ENCODE peak calls at places on chromosomes 12 and 14, in five cellular contexts. P is ovary, C is esophagus squamous epithelium, K is mammary epithelial cell, T is heart left ventricle. Q is an unnamed sample. For H3K4me1, the result is how much of the 10 kb centered on the place peaks cover.

GRCh38 chr14:70281938-70282337 is 77.5 kb downstream of the COX16 start:
- DNase-seq in P (no peak), C (no peak), K (no peak), T (no peak), Q (no peak)

GRCh38 chr12:57626111-57626928 is 6.7 kb downstream of the B4GALNT1 start:
- DNase-seq in P (no peak), C (no peak), K (no peak), T (no peak), Q (no peak)

GRCh38 chr14:37591941-37592287 is 3.1 kb downstream of the FOXA1 start:
- DNase-seq in P (no peak), C (no peak), K (no peak), T (no peak), Q (peak)

GRCh38 chr12:48815281-48816110 is 2.8 kb upstream of the CACNB3 start:
- DNase-seq in P (peak), C (no peak), K (peak), T (peak), Q (peak)

GRCh38 chr14:50452285-50452684 is 55.6 kb upstream of the CDKL1 start:
- DNase-seq in P (no peak), C (no peak), K (no peak), T (no peak), Q (no peak)

GRCh38 chr12:467591-467990 is 7.9 kb downstream of the B4GALNT3 start:
- DNase-seq in P (no peak), C (no peak), K (peak), T (no peak), Q (no peak)

GRCh38 chr12:19404232-19404880 is 34.9 kb upstream of the AEBP2 start:
- DNase-seq in P (no peak), C (no peak), K (no peak), T (no peak), Q (no peak)

GRCh38 chr14:101030586-101030985 is 127.1 kb upstream of the RTL1 start:
- DNase-seq in P (peak), C (no peak), K (no peak), T (no peak), Q (no peak)

GRCh38 chr12:58914457-58914856 is 5.8 kb downstream of the LRIG3 start:
- DNase-seq in P (no peak), C (no peak), K (no peak), T (no peak), Q (no peak)

GRCh38 chr12:29317556-29318363 is 63.2 kb downstream of the ERGIC2 start:
- DNase-seq in P (no peak), C (no peak), K (peak), T (peak), Q (no peak)

GRCh38 chr12:43289412-43289811 is 262.6 kb downstream of the ADAMTS20 start:
- DNase-seq in P (no peak), C (no peak), K (no peak), T (no peak), Q (no peak)

GRCh38 chr12:77189463-77189862 is 124.1 kb upstream of the E2F7 start:
- DNase-seq in P (no peak), C (no peak), K (peak), T (no peak), Q (no peak)

GRCh38 chr12:79055926-79056674 is 191.5 kb downstream of the SYT1 start:
- DNase-seq in P (no peak), C (no peak), K (peak), T (no peak), Q (no peak)

GRCh38 chr12:79056775-79057174 is 192.2 kb downstream of the SYT1 start:
- DNase-seq in P (no peak), C (no peak), K (no peak), T (no peak), Q (no peak)

GRCh38 chr12:79057540-79057939 is 193.0 kb downstream of the SYT1 start:
- DNase-seq in P (no peak), C (no peak), K (no peak), T (no peak), Q (no peak)

GRCh38 chr12:79063258-79063657 is 198.7 kb downstream of the SYT1 start:
- DNase-seq in P (no peak), C (no peak), K (no peak), T (no peak), Q (no peak)

DNA sequence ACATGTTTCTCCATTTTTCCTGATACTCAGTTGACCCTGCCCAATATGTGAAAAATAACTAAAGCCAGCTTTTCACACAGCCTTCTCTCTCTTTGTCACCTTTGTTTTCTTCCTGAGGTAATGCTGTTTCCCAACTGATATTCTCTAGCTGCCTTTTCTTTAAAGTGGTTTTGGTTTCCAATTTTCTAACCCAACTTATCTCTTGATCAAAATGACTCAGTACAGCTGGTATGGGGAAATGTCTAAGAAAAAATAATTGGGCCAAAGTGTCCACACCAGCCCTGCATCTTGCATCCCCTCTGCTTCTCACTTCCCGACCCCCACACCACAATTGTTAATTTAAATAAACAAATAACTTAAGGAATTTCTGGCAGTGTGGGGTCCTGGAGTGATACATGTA is 193.8 kb downstream of the SYT1 start:
- DNase-seq in P (no peak), C (no peak), K (peak), T (no peak), Q (no peak)
- H3K4me1 ChIP-seq in P (under half), C (under half), K (under half), T (under half), Q (under half)

GRCh38 chr12:87270894-87271293 is 758.3 kb downstream of the C12orf50 start:
- DNase-seq in P (no peak), C (no peak), K (no peak), T (no peak), Q (no peak)

DNA sequence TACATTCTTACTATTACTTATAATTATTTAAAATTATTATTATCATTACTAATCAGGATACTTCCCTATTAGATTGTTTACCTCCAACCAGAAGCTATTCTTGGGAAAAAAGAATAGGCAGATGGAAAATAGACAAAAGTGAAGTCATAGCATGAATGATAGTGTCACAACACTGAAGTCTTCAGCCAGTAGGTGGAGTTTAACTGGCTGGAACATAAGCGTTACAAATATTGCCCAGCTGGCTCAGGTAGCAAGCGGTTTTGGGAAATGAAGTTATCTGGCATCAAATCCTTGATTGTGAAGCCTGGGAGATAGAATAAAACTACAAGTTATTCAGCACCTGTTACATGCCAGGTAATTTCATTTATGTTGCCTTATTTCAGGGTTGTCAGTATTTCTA is 762.9 kb downstream of the C12orf50 start:
- DNase-seq in P (no peak), C (no peak), K (no peak), T (no peak), Q (no peak)
- TF ChIP-seq CTCF in P (no peak), C (no peak), K (no peak), T (no peak), Q (no peak)

GRCh38 chr12:54393743-54394142 is 9.2 kb upstream of the ZNF385A start:
- DNase-seq in P (no peak), C (no peak), K (no peak), T (no peak), Q (peak)
- H3K27ac ChIP-seq in P (no peak), C (peak), K (no peak), T (no peak), Q (peak)

DNA sequence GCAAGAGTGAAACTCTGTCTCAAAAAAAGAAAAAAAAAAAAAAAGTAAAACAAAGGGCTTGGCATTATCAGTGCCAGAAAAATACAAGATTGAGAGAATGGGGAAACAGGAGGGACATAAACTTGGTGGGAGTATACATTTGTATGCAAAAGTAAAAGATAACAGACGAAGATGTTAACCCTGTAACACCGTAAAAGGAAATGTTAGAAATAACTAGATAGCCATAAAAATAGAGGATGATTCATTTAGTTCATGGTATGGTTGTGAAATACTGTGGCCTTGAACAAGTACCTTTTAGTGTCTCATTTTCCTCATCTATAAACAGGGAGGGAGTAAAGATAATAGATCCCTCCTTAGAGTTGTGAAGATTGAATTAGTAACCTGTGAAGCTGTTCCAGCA is 33.3 kb downstream of the ATP2A2 start:
- DNase-seq in P (no peak), C (no peak), K (peak), T (no peak), Q (no peak)
- H3K4me1 ChIP-seq in P (under half), C (half or more), K (under half), T (under half), Q (half or more)

GRCh38 chr12:52307836-52308806 is 13.1 kb downstream of the KRT83 start:
- DNase-seq in P (no peak), C (no peak), K (peak), T (peak), Q (peak)
- TF ChIP-seq CTCF in P (no peak), C (no peak), K (no peak), T (peak), Q (peak)

GRCh38 chr14:80636071-80636470 is 305.5 kb downstream of the CEP128 start:
- DNase-seq in P (no peak), C (no peak), K (no peak), T (no peak), Q (no peak)
- H3K27ac ChIP-seq in P (no peak), C (no peak), K (no peak), T (no peak), Q (no peak)

GRCh38 chr14:68949236-68949965 is 29.7 kb downstream of the ACTN1 start:
- DNase-seq in P (no peak), C (no peak), K (peak), T (no peak), Q (no peak)

GRCh38 chr14:68950111-68950510 is 29.0 kb downstream of the ACTN1 start:
- DNase-seq in P (no peak), C (no peak), K (no peak), T (no peak), Q (no peak)

GRCh38 chr14:68952544-68953535 is 26.3 kb downstream of the ACTN1 start:
- DNase-seq in P (peak), C (no peak), K (no peak), T (peak), Q (no peak)

GRCh38 chr14:68951051-68951797 is 27.9 kb downstream of the ACTN1 start:
- DNase-seq in P (peak), C (no peak), K (peak), T (peak), Q (peak)

GRCh38 chr14:68951800-68952540 is 27.1 kb downstream of the ACTN1 start:
- DNase-seq in P (peak), C (no peak), K (no peak), T (no peak), Q (no peak)
- H3K4me1 ChIP-seq in P (under half), C (half or more), K (half or more), T (half or more), Q (half or more)

DNA sequence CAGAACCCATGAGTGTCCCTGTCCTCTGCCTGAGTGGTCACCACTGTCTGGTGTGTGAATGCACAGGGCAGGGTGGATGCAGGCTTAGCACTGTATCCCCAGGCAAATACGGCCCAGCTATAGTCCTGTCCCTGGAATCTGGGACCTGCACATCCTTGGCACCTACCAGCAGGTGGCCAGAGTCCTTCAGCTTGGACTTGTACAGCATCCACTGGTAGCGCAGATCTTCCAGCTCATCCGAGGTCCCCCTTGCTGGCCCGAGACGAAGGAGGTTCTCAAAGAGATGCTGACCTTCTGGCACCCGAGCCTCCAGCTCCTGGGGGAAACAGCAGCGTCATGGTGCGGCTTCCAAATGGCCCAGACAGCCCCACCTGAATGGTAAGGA is 83.4 kb downstream of the SYNE3 start:
- DNase-seq in P (no peak), C (no peak), K (no peak), T (no peak), Q (no peak)
- TF ChIP-seq CTCF in P (no peak), C (no peak), K (no peak), T (no peak), Q (no peak)

GRCh38 chr12:105226219-105226618 is 9.8 kb downstream of the APPL2 start:
- DNase-seq in P (peak), C (no peak), K (no peak), T (peak), Q (no peak)

GRCh38 chr12:105227879-105228278 is 8.1 kb downstream of the APPL2 start:
- DNase-seq in P (no peak), C (no peak), K (no peak), T (no peak), Q (no peak)

GRCh38 chr12:105228966-105229365 is 7.0 kb downstream of the APPL2 start:
- DNase-seq in P (no peak), C (no peak), K (no peak), T (no peak), Q (no peak)

GRCh38 chr12:105229446-105229845 is 6.5 kb downstream of the APPL2 start:
- DNase-seq in P (no peak), C (no peak), K (no peak), T (no peak), Q (no peak)

GRCh38 chr12:105228494-105228893 is 7.5 kb downstream of the APPL2 start:
- DNase-seq in P (no peak), C (no peak), K (peak), T (no peak), Q (no peak)
- H3K27ac ChIP-seq in P (no peak), C (peak), K (no peak), T (no peak), Q (peak)

DNA sequence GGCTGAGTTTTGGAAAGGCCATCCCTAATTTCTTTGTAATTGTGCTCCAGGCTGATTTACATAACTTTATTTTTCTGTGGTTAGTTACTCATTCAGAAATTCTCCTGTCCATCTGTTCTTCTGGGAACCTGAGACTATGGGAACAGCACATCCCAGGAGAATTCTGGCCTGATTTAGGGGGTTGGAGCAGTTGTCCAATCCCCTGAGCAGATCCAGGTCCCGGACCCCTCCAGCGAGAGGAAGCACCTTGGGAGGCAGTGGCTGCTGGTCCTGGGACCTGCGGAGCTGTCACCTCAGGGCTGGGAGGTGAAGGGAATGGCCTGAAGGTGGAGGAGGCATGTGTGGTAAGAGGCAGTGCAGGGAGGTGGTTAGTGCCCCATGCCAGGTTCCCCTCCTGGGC is 40.4 kb downstream of the TSPAN9 start:
- DNase-seq in P (no peak), C (no peak), K (peak), T (no peak), Q (no peak)
- H3K4me1 ChIP-seq in P (under half), C (under half), K (half or more), T (under half), Q (under half)

Q was measured in left lung.